ENCODE peak calls at places on chromosomes 11 and 22, in four cellular contexts. J is IMR-90, F is neuronal stem cell, S is H9. O is an unnamed sample.

GRCh38 chr22:21051836-21052400 is 6.2 kb downstream of the LRRC74B start:
- DNase-seq in J (peak), F (no peak), S (no peak), O (no peak)

GRCh38 chr22:44181033-44181911 is 547 bp downstream of the PARVG start:
- DNase-seq in J (no peak), F (no peak), S (no peak), O (no peak)

GRCh38 chr11:63623513-63624140 is 9.4 kb upstream of the PLAAT3 start:
- DNase-seq in J (no peak), F (no peak), S (no peak), O (no peak)

GRCh38 chr11:32161293-32161692 is 70.4 kb downstream of the RCN1 start:
- DNase-seq in J (no peak), F (no peak), S (no peak), O (no peak)

GRCh38 chr11:34501500-34501899 is 12.1 kb downstream of the ELF5 start:
- DNase-seq in J (peak), F (no peak), S (no peak), O (peak)

GRCh38 chr11:14768789-14769188 is 123.2 kb downstream of the CYP2R1 start:
- DNase-seq in J (no peak), F (no peak), S (no peak), O (no peak)

GRCh38 chr11:36131719-36132349 is 157.4 kb downstream of the COMMD9 start:
- DNase-seq in J (peak), F (peak), S (peak), O (no peak)

GRCh38 chr11:67373916-67374570 is 645 bp upstream of the CLCF1 start:
- DNase-seq in J (peak), F (peak), S (peak), O (peak)

GRCh38 chr11:69321877-69322350 is 28.0 kb downstream of the MYEOV start:
- DNase-seq in J (peak), F (no peak), S (no peak), O (no peak)

GRCh38 chr11:121105851-121106250 is 4.8 kb downstream of the TECTA start:
- DNase-seq in J (no peak), F (no peak), S (no peak), O (no peak)

GRCh38 chr22:26610983-26611382 is 6.8 kb downstream of the CRYBB1 start:
- DNase-seq in J (peak), F (no peak), S (no peak), O (no peak)

GRCh38 chr11:117828641-117829368 is 4.3 kb upstream of the FXYD2 start:
- DNase-seq in J (peak), F (no peak), S (peak), O (peak)

GRCh38 chr22:38314992-38315800 is 2.0 kb downstream of the CSNK1E start:
- DNase-seq in J (peak), F (no peak), S (no peak), O (peak)

GRCh38 chr11:70490208-70490607 is 91.9 kb downstream of the CTTN start:
- DNase-seq in J (no peak), F (no peak), S (no peak), O (no peak)

GRCh38 chr11:65496304-65497140 is 2.3 kb upstream of the MALAT1 start:
- DNase-seq in J (peak), F (no peak), S (no peak), O (no peak)

GRCh38 chr11:47268448-47269001 is 1.4 kb upstream of the MADD start:
- DNase-seq in J (no peak), F (no peak), S (no peak), O (no peak)

GRCh38 chr11:47270331-47271271 is 668 bp downstream of the MADD start:
- DNase-seq in J (peak), F (no peak), S (no peak), O (peak)

GRCh38 chr11:47269829-47270305 is at the start of gene MADD:
- DNase-seq in J (peak), F (peak), S (peak), O (peak)

GRCh38 chr11:47267858-47268257 is 2.1 kb upstream of the MADD start:
- DNase-seq in J (no peak), F (no peak), S (no peak), O (no peak)

DNA sequence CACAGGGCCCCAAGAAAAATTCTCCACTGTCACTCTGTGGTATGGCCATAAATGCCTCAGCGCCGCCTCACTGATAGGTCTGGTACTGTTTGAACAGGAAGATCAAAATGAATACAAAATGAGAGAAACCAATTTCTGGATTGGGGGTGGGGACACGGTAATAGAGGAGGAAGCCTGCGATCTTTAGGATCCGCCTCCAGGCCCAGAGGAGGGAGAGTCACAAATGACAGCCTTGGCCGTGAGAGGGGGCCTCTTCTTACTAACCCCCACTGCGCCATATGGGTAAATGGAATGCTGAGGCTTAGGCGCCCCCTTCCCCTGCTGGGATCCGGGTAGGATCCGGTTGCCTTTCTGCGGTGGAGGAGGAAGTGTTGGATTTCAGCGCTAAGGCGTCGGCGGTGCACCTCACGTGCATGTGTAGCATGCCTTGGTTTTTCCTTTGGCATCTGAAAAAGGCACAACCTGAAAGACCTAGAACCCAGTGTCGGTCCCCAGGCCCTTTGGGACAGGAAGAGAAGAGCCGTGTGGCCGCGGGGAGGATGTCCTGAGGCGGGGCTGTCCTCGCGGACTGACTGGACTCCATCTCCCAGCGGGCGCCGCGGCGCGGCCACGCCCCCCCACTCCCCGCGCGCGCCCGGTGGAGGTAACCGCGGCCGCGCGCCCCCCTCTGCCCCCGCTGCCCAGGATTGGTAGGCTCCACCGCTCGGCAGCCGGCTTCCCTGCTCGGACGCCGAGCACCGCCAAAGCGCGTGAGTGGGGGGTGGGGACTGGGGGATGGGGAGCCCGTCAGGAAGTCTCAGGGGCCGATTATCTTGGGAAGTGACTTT is 718 bp upstream of the MADD start:
- DNase-seq in J (peak), F (peak), S (peak), O (peak)
- H3K23ac ChIP-seq in J (peak), F (peak), S (no peak), O (no peak)

DNA sequence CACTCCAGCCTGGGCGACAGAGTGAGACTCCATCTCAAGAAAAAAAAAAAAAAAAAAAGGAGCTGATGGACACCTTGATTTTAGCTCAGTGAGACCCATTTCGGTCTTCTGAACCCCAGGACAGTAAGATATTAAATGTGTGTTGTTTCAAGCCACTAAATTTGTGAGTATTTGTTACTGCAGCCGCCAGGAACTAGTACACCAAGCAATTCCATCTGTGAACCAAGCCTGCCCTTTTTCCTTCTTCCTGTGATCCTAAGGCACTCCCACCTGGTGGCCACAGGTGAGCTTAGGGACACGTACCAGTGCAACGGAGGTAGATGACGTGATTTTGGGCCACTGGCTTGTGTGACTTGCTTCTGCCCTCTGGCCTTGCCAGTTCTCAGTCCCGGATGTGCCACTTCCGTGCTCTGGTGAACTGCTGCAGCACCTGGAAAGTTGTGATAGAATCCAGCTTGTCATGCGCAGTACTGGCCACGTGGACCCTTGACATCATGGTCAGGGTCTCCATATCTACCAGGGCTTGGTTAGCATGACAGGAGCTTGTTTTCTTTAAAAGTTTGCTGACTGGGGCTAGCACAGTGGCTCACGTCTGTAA is 19.6 kb upstream of the ATXN10 start:
- DNase-seq in J (no peak), F (no peak), S (no peak), O (no peak)
- H2AK5ac ChIP-seq in J (no peak), F (no peak), S (no peak), O (no peak)

GRCh38 chr11:130042093-130042591 is 27.6 kb upstream of the APLP2 start:
- DNase-seq in J (peak), F (no peak), S (no peak), O (peak)

GRCh38 chr11:130037881-130038601 is 31.7 kb upstream of the APLP2 start:
- DNase-seq in J (no peak), F (peak), S (peak), O (no peak)

GRCh38 chr11:130032931-130033330 is 30.3 kb upstream of the PRDM10 start:
- DNase-seq in J (no peak), F (no peak), S (no peak), O (peak)

GRCh38 chr11:130040281-130040940 is 29.3 kb upstream of the APLP2 start:
- DNase-seq in J (no peak), F (no peak), S (no peak), O (no peak)

DNA sequence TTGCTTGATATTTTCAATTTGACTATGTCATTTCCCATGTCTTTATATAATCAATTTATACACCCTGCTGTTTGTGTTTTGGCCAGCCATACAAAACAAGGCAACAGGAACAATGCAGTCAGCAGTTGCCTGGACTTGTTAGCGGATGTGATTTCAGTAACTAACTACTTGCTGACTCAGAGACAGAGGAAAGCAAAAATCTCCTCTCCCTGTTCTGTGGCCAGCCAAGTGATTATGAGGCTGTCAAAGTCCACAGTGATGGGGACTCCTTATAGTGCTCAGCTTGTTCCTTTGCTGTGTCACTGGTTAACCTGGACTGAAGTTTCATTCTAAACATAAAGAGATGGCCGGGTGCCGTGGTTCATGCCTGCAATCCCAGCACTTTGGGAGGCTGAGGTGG is 32.6 kb upstream of the APLP2 start:
- DNase-seq in J (peak), F (no peak), S (no peak), O (peak)
- H3K23ac ChIP-seq in J (no peak), F (no peak), S (no peak), O (no peak)

GRCh38 chr22:42946551-42947198 is 68.3 kb downstream of the PACSIN2 start:
- DNase-seq in J (no peak), F (no peak), S (peak), O (no peak)
- H2AK5ac ChIP-seq in J (peak), F (peak), S (no peak), O (peak)

DNA sequence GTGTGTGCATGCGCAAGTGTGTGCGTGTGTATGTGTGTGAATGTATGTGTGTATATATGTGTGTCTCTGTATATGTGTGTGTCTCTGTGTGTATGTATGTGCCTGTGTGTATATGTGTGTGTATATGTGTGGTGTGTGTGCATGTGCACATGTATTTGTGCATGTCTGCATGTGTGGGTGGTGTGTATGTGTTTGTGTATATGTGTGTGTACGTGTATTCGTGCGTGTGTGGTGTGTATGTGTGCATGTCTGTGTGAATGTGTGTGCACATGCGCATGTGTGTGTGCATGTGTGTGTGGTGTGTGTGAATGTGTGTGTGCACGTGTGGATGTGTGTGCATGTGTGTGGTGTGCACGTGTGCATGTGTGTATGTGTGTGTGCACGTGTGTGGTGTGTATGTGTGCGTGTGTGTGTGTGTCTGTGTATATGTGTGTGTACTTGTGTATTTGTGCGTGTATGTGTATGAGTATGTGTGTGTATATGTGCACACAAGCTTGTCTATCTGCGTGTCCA is 71.4 kb downstream of the SCN3B start:
- DNase-seq in J (no peak), F (no peak), S (no peak), O (no peak)
- H3K23ac ChIP-seq in J (no peak), F (peak), S (no peak), O (peak)

GRCh38 chr22:35307892-35308291 is 8.2 kb downstream of the TOM1 start:
- DNase-seq in J (no peak), F (no peak), S (no peak), O (no peak)

GRCh38 chr22:35306350-35306967 is 6.8 kb downstream of the TOM1 start:
- DNase-seq in J (no peak), F (peak), S (no peak), O (no peak)

GRCh38 chr22:35308480-35308945 is 8.8 kb downstream of the TOM1 start:
- DNase-seq in J (no peak), F (no peak), S (no peak), O (no peak)

GRCh38 chr22:35305525-35306070 is 5.9 kb downstream of the TOM1 start:
- DNase-seq in J (no peak), F (no peak), S (no peak), O (no peak)

DNA sequence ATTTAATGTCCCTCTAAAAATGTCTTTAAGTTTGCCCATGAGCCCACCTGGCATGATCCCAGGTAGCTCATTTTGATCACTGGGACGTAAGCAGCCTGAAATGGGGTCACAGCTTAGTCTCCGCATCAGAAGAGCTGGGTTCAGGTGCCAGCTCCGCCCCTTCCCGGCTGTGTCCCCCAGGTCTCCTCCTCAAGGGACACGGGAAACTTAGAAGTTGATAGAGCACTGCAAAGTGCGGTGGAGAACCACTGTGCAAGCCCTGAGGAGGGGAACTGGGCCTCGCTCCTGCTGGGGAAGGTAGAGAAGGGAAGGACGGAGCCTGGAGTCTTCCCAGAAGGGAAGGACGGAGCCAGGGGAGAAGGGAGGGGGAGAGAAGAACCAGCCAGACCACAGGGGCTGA is 7.7 kb downstream of the TOM1 start:
- DNase-seq in J (no peak), F (no peak), S (no peak), O (no peak)
- H2AK5ac ChIP-seq in J (peak), F (peak), S (no peak), O (no peak)

GRCh38 chr22:23233084-23233501 is 52.8 kb downstream of the BCR start:
- DNase-seq in J (no peak), F (no peak), S (peak), O (no peak)

GRCh38 chr22:23229646-23230045 is 49.3 kb downstream of the BCR start:
- DNase-seq in J (no peak), F (no peak), S (no peak), O (no peak)

GRCh38 chr22:23230348-23231068 is 50.2 kb downstream of the BCR start:
- DNase-seq in J (no peak), F (no peak), S (peak), O (no peak)

GRCh38 chr22:23232094-23232905 is 52.0 kb downstream of the BCR start:
- DNase-seq in J (no peak), F (no peak), S (no peak), O (no peak)

DNA sequence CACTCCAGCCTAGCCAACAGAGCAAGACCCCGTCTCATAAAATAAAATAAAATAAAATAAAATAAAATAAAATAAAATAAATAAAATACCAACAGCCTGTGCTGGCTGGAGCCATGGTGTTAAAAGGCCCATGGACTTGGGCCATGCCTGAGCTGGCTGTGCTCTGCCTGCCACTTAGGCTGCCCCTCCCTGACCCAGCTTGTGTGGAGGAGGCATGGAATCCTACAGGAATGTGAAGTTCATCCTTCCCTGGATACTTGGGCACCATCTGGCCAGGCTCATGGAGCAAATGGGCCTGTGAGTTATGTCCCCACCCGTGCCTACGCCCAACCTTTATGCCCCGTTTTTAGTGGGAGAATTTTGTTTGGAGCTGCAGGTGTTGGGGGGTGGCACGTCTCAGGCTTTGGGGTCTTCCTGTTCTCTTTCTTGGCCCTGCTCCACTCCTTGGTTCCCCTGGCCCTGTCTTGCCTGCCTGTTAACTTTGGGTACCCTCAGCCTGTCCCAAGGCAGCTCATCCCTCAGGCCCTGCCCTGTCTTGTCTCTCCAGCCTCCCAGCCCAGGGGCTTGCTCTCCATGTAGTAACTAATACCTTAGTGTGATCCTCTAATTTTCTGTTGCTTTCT is 51.3 kb downstream of the BCR start:
- DNase-seq in J (no peak), F (no peak), S (no peak), O (no peak)
- H3K23ac ChIP-seq in J (no peak), F (peak), S (no peak), O (no peak)

O was measured in trophoblast cell.